ENCODE peak calls at places on chromosomes 1 and 21, in seven cellular contexts. One of them, this sample, is unnamed.

GRCh38 chr1:212260557-212261342 is 24.5 kb upstream of the PPP2R5A start:
- DNase-seq in lower lobe of right lung: no peak
- DNase-seq in Panc1: no peak
- DNase-seq in tibial artery: no peak
- DNase-seq in spleen: no peak
- DNase-seq in AG04450: no peak
- DNase-seq in upper lobe of left lung: no peak
- DNase-seq in this sample: no peak

GRCh38 chr21:31446206-31446900 is 102.3 kb upstream of the TIAM1 start:
- DNase-seq in lower lobe of right lung: no peak
- DNase-seq in Panc1: no peak
- DNase-seq in tibial artery: no peak
- DNase-seq in spleen: no peak
- DNase-seq in AG04450: no peak
- DNase-seq in upper lobe of left lung: no peak
- DNase-seq in this sample: no peak

GRCh38 chr1:238223067-238223640 is 332.4 kb upstream of the ZP4 start:
- DNase-seq in lower lobe of right lung: no peak
- DNase-seq in Panc1: no peak
- DNase-seq in tibial artery: no peak
- DNase-seq in spleen: no peak
- DNase-seq in AG04450: no peak
- DNase-seq in upper lobe of left lung: no peak
- DNase-seq in this sample: no peak

GRCh38 chr1:160813215-160813614 is 17.2 kb downstream of the LY9 start:
- DNase-seq in lower lobe of right lung: no peak
- DNase-seq in Panc1: no peak
- DNase-seq in tibial artery: no peak
- DNase-seq in spleen: no peak
- DNase-seq in AG04450: no peak
- DNase-seq in upper lobe of left lung: no peak
- DNase-seq in this sample: no peak

GRCh38 chr21:27301216-27301615 is 334.3 kb upstream of the ADAMTS5 start:
- DNase-seq in lower lobe of right lung: no peak
- DNase-seq in Panc1: no peak
- DNase-seq in tibial artery: no peak
- DNase-seq in spleen: no peak
- DNase-seq in AG04450: peak; percentile 36
- DNase-seq in upper lobe of left lung: no peak
- DNase-seq in this sample: no peak

GRCh38 chr1:228155596-228156517 is 6.1 kb downstream of the GJC2 start:
- DNase-seq in lower lobe of right lung: peak; percentile 36
- DNase-seq in Panc1: no peak
- DNase-seq in tibial artery: no peak
- DNase-seq in spleen: peak; percentile 51
- DNase-seq in AG04450: no peak
- DNase-seq in upper lobe of left lung: no peak
- DNase-seq in this sample: no peak

GRCh38 chr1:22375601-22376000 is 76.0 kb upstream of the ZBTB40 start:
- DNase-seq in lower lobe of right lung: peak; percentile 15
- DNase-seq in Panc1: no peak
- DNase-seq in tibial artery: no peak
- DNase-seq in spleen: no peak
- DNase-seq in AG04450: no peak
- DNase-seq in upper lobe of left lung: no peak
- DNase-seq in this sample: no peak

GRCh38 chr1:67675800-67676199 is 9.2 kb upstream of the GADD45A start:
- DNase-seq in lower lobe of right lung: no peak
- DNase-seq in Panc1: no peak
- DNase-seq in tibial artery: no peak
- DNase-seq in spleen: no peak
- DNase-seq in AG04450: no peak
- DNase-seq in upper lobe of left lung: no peak
- DNase-seq in this sample: no peak

GRCh38 chr1:91804546-91805023 is 81.4 kb downstream of the TGFBR3 start:
- DNase-seq in lower lobe of right lung: no peak
- DNase-seq in Panc1: no peak
- DNase-seq in tibial artery: no peak
- DNase-seq in spleen: no peak
- DNase-seq in AG04450: no peak
- DNase-seq in upper lobe of left lung: no peak
- DNase-seq in this sample: no peak

GRCh38 chr1:88890790-88891317 is 513 bp downstream of the GTF2B start:
- DNase-seq in lower lobe of right lung: no peak
- DNase-seq in Panc1: no peak
- DNase-seq in tibial artery: no peak
- DNase-seq in spleen: no peak
- DNase-seq in AG04450: no peak
- DNase-seq in upper lobe of left lung: peak; percentile 45
- DNase-seq in this sample: no peak

GRCh38 chr1:109864960-109865611 is 45.6 kb upstream of the CSF1 start:
- DNase-seq in lower lobe of right lung: no peak
- DNase-seq in Panc1: no peak
- DNase-seq in tibial artery: peak; percentile 33
- DNase-seq in spleen: no peak
- DNase-seq in AG04450: no peak
- DNase-seq in upper lobe of left lung: no peak
- DNase-seq in this sample: no peak

GRCh38 chr1:210541680-210542358 is 213.1 kb downstream of the HHAT start:
- DNase-seq in lower lobe of right lung: no peak
- DNase-seq in Panc1: no peak
- DNase-seq in tibial artery: no peak
- DNase-seq in spleen: no peak
- DNase-seq in AG04450: no peak
- DNase-seq in upper lobe of left lung: no peak
- DNase-seq in this sample: no peak

GRCh38 chr1:44571712-44572571 is 102.3 kb downstream of the TMEM53 start:
- DNase-seq in lower lobe of right lung: no peak
- DNase-seq in Panc1: no peak
- DNase-seq in tibial artery: no peak
- DNase-seq in spleen: no peak
- DNase-seq in AG04450: no peak
- DNase-seq in upper lobe of left lung: no peak
- DNase-seq in this sample: no peak

GRCh38 chr21:31294691-31295090 is 49.4 kb downstream of the TIAM1 start:
- DNase-seq in lower lobe of right lung: no peak
- DNase-seq in Panc1: no peak
- DNase-seq in tibial artery: no peak
- DNase-seq in spleen: no peak
- DNase-seq in AG04450: no peak
- DNase-seq in upper lobe of left lung: no peak
- DNase-seq in this sample: no peak

GRCh38 chr1:36396359-36396758 is 1.3 kb downstream of the LSM10 start:
- DNase-seq in lower lobe of right lung: no peak
- DNase-seq in Panc1: no peak
- DNase-seq in tibial artery: no peak
- DNase-seq in spleen: no peak
- DNase-seq in AG04450: no peak
- DNase-seq in upper lobe of left lung: no peak
- DNase-seq in this sample: no peak
- H3K27ac ChIP-seq in lower lobe of right lung: peak overlapping the region; percentile 96
- H3K27ac ChIP-seq in Panc1: no peak overlapping the region
- H3K27ac ChIP-seq in tibial artery: peak overlapping the region; percentile 96
- H3K27ac ChIP-seq in spleen: no peak overlapping the region
- H3K27ac ChIP-seq in AG04450: no peak overlapping the region
- H3K27ac ChIP-seq in upper lobe of left lung: no peak overlapping the region
- H3K27ac ChIP-seq in this sample: no peak overlapping the region

DNA sequence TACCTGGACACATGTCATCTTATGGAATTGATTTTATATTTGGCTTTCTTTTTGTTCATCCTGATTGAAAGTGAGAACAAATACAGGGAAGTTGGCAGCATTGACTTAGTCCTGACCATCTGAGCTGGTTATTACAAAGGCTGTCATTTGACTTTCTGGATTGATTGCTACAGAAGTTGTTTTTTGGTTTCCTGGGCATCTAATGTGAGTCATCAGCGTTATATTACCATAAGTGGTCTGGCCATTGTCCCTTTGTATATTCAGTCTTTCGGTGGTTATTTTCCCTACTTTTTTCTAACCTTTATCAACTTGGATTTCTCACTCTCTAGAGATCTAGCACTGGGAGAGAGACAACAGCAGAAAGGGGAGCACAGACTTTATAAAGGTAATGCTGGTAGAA is 1646.5 kb downstream of the MRPL39 start:
- DNase-seq in lower lobe of right lung: no peak
- DNase-seq in Panc1: no peak
- DNase-seq in tibial artery: no peak
- DNase-seq in spleen: no peak
- DNase-seq in AG04450: no peak
- DNase-seq in upper lobe of left lung: no peak
- DNase-seq in this sample: no peak
- H3K9me3 ChIP-seq in lower lobe of right lung: no peaks in the 10 kb centered on the region
- H3K9me3 ChIP-seq in Panc1: no peaks in the 10 kb centered on the region
- H3K9me3 ChIP-seq in tibial artery: no peaks in the 10 kb centered on the region
- H3K9me3 ChIP-seq in spleen: no peaks in the 10 kb centered on the region
- H3K9me3 ChIP-seq in AG04450: peaks cover 3% of the 10 kb centered on the region
- H3K9me3 ChIP-seq in upper lobe of left lung: no peaks in the 10 kb centered on the region
- H3K9me3 ChIP-seq in this sample: peaks cover 10% of the 10 kb centered on the region

GRCh38 chr21:40575983-40576382 is 271.0 kb downstream of the DSCAM start:
- DNase-seq in lower lobe of right lung: no peak
- DNase-seq in Panc1: no peak
- DNase-seq in tibial artery: no peak
- DNase-seq in spleen: no peak
- DNase-seq in AG04450: no peak
- DNase-seq in upper lobe of left lung: no peak
- DNase-seq in this sample: no peak

GRCh38 chr21:40577285-40578043 is 269.5 kb downstream of the DSCAM start:
- DNase-seq in lower lobe of right lung: no peak
- DNase-seq in Panc1: no peak
- DNase-seq in tibial artery: no peak
- DNase-seq in spleen: no peak
- DNase-seq in AG04450: no peak
- DNase-seq in upper lobe of left lung: no peak
- DNase-seq in this sample: no peak
- H3K27ac ChIP-seq in lower lobe of right lung: no peak overlapping the region
- H3K27ac ChIP-seq in Panc1: no peak overlapping the region
- H3K27ac ChIP-seq in tibial artery: no peak overlapping the region
- H3K27ac ChIP-seq in spleen: no peak overlapping the region
- H3K27ac ChIP-seq in AG04450: no peak overlapping the region
- H3K27ac ChIP-seq in upper lobe of left lung: no peak overlapping the region
- H3K27ac ChIP-seq in this sample: no peak overlapping the region

DNA sequence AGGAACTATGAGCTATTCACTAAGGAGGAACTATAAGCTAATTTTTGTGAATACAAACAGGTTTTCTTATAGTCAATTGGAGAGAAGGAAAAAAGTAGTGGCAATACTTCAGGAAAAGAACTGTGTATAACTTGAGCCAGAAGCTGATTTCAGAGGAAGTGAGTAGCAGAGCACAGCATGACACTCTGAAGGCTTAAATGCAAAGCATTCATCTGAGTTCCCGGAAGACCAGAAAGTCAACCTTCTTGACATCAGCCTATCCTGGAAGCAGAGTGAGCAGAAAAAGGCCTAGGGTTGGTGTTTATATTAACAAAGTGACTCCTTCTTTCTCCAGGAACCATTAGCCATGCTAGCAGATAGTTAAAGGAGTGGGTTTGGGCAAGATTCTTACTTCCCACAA is 545.2 kb downstream of the MRPL39 start:
- DNase-seq in lower lobe of right lung: no peak
- DNase-seq in Panc1: no peak
- DNase-seq in tibial artery: no peak
- DNase-seq in spleen: no peak
- DNase-seq in AG04450: no peak
- DNase-seq in upper lobe of left lung: no peak
- DNase-seq in this sample: no peak
- H3K9me3 ChIP-seq in lower lobe of right lung: no peaks in the 10 kb centered on the region
- H3K9me3 ChIP-seq in Panc1: no peaks in the 10 kb centered on the region
- H3K9me3 ChIP-seq in tibial artery: no peaks in the 10 kb centered on the region
- H3K9me3 ChIP-seq in spleen: no peaks in the 10 kb centered on the region
- H3K9me3 ChIP-seq in AG04450: no peaks in the 10 kb centered on the region
- H3K9me3 ChIP-seq in upper lobe of left lung: no peaks in the 10 kb centered on the region
- H3K9me3 ChIP-seq in this sample: peaks cover 7% of the 10 kb centered on the region

DNA sequence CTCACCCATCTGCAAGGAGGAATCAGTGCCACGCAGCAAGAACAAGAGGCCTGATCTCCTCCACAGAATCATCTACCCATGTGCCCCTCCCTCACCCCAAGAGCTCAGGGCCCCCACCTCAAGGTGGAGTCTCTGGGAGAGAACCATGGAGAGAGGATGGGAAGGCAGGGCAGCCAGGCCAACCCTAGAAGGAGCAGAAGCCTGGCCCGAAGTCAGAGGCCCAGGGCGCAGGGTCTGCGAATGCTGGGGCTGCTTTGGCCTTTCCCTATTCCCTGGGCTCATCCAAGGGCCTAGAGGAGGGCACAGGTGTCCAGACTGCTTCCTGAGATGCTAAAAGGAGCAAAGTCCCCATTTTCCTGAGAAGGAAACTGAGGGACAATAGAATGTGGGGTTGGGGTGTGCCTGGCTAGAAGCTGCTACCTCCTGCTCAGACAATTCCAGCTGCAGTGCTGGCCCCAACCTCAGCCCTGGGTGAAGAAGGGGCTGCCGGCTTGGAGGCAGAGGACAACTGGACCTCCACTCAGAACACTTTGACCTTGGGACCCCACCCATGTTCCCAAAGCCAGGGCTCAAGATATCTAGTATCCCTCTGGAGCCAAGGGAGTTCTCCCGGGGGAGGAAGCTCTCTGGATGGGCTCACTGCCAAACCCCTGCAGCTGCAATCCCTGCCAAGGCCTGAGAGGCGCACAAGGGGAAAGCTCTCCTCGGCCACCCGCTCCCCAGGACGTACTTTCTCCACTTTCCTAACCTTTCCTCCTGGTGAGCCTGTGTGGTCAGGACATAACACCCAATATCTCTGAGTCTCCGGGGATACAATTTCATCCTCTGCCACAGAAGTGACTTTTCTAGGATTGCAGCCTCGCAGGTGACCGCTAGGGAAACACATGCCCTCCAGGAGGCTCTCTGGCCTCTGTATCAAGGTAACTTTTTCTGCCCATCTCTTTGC is 16.6 kb upstream of the LEMD1 start:
- DNase-seq in lower lobe of right lung: peak; percentile 84
- DNase-seq in Panc1: no peak
- DNase-seq in tibial artery: peak; percentile 66
- DNase-seq in spleen: peak; percentile 82
- DNase-seq in AG04450: peak; percentile 23
- DNase-seq in upper lobe of left lung: peak; percentile 82
- DNase-seq in this sample: no peak
- H3K27ac ChIP-seq in lower lobe of right lung: no peak overlapping the region
- H3K27ac ChIP-seq in Panc1: no peak overlapping the region
- H3K27ac ChIP-seq in tibial artery: no peak overlapping the region
- H3K27ac ChIP-seq in spleen: no peak overlapping the region
- H3K27ac ChIP-seq in AG04450: no peak overlapping the region
- H3K27ac ChIP-seq in upper lobe of left lung: no peak overlapping the region
- H3K27ac ChIP-seq in this sample: no peak overlapping the region

DNA sequence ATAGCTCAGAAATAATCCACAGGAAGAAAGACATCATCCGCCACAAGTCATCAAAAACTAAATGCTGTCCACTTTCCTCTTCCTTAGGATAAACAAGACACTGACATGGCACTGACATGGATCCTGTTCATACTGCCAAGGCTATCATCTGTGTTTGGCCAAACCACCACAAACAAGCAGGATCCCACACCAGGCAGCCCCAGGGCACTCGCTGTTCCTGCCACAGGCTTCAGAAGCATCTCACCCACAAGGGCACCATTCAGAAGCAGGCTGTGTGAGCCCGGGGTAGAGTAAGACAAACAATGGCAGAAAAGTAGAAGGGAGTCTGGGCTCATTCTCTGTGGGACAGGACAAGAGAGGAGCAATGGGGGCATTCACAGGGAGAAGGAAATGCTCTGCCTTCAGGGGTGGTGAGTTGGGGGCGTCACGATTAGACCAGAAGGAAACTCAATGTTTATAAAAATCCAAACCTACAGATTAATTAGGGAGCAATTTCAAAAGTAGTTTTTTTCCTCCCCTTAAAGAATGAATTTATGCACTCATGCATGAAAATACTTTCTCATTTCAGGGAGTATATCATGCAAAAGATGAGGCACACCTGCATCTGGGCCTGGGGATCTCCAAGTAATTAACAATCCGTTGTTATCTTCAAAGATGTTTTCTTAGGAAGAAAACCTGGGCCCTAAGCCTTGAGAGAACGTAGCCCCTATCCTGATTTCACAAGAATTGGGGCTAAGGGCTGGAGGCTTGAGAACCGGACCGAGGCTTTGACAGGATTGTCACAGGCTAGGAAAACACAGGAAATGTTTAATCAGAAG is 43.3 kb upstream of the ATP1A1 start:
- DNase-seq in lower lobe of right lung: no peak
- DNase-seq in Panc1: no peak
- DNase-seq in tibial artery: no peak
- DNase-seq in spleen: no peak
- DNase-seq in AG04450: no peak
- DNase-seq in upper lobe of left lung: no peak
- DNase-seq in this sample: no peak
- H3K9me3 ChIP-seq in lower lobe of right lung: no peaks in the 10 kb centered on the region
- H3K9me3 ChIP-seq in Panc1: no peaks in the 10 kb centered on the region
- H3K9me3 ChIP-seq in tibial artery: no peaks in the 10 kb centered on the region
- H3K9me3 ChIP-seq in spleen: no peaks in the 10 kb centered on the region
- H3K9me3 ChIP-seq in AG04450: no peaks in the 10 kb centered on the region
- H3K9me3 ChIP-seq in upper lobe of left lung: no peaks in the 10 kb centered on the region
- H3K9me3 ChIP-seq in this sample: no peaks in the 10 kb centered on the region

This sample was measured in iPS DF 6.9.